ENCODE peak calls at places on chromosome 2, in nine cellular contexts. One of them, this sample, is unnamed.

GRCh38 chr2:160061533-160062282 is 707 bp downstream of the PLA2R1 start:
- DNase-seq in sigmoid colon: peak; percentile 69
- DNase-seq in tibial nerve: no peak
- DNase-seq in RWPE1: peak; percentile 16
- DNase-seq in transverse colon: no peak
- DNase-seq in mesothelial cell of epicardium: no peak
- DNase-seq in omental fat pad: no peak
- DNase-seq in Peyer's patch: peak; percentile 62
- DNase-seq in colonic mucosa: peak; percentile 28
- DNase-seq in this sample: no peak

GRCh38 chr2:176140130-176140519 is 10.6 kb downstream of the HOXD8 start:
- DNase-seq in sigmoid colon: peak; percentile 75
- DNase-seq in tibial nerve: no peak
- DNase-seq in RWPE1: no peak
- DNase-seq in transverse colon: no peak
- DNase-seq in mesothelial cell of epicardium: no peak
- DNase-seq in omental fat pad: no peak
- DNase-seq in Peyer's patch: no peak
- DNase-seq in colonic mucosa: no peak
- DNase-seq in this sample: no peak

GRCh38 chr2:21836261-21836660 is 712.5 kb downstream of the TDRD15 start:
- DNase-seq in sigmoid colon: no peak
- DNase-seq in tibial nerve: no peak
- DNase-seq in RWPE1: no peak
- DNase-seq in transverse colon: no peak
- DNase-seq in mesothelial cell of epicardium: no peak
- DNase-seq in omental fat pad: no peak
- DNase-seq in Peyer's patch: no peak
- DNase-seq in colonic mucosa: no peak
- DNase-seq in this sample: no peak

GRCh38 chr2:19559596-19560240 is 201.3 kb upstream of the OSR1 start:
- DNase-seq in sigmoid colon: no peak
- DNase-seq in tibial nerve: no peak
- DNase-seq in RWPE1: no peak
- DNase-seq in transverse colon: peak; percentile 32
- DNase-seq in mesothelial cell of epicardium: no peak
- DNase-seq in omental fat pad: no peak
- DNase-seq in Peyer's patch: no peak
- DNase-seq in colonic mucosa: peak; percentile 61
- DNase-seq in this sample: no peak

GRCh38 chr2:240619506-240620148 is 5.7 kb upstream of the GPR35 start:
- DNase-seq in sigmoid colon: peak; percentile 49
- DNase-seq in tibial nerve: no peak
- DNase-seq in RWPE1: no peak
- DNase-seq in transverse colon: no peak
- DNase-seq in mesothelial cell of epicardium: no peak
- DNase-seq in omental fat pad: no peak
- DNase-seq in Peyer's patch: peak; percentile 48
- DNase-seq in colonic mucosa: no peak
- DNase-seq in this sample: no peak

GRCh38 chr2:189408294-189408693 is 33.0 kb upstream of the WDR75 start:
- DNase-seq in sigmoid colon: no peak
- DNase-seq in tibial nerve: no peak
- DNase-seq in RWPE1: no peak
- DNase-seq in transverse colon: no peak
- DNase-seq in mesothelial cell of epicardium: no peak
- DNase-seq in omental fat pad: no peak
- DNase-seq in Peyer's patch: no peak
- DNase-seq in colonic mucosa: no peak
- DNase-seq in this sample: no peak

GRCh38 chr2:43123981-43124666 is 102.3 kb downstream of the ZFP36L2 start:
- DNase-seq in sigmoid colon: peak; percentile 50
- DNase-seq in tibial nerve: no peak
- DNase-seq in RWPE1: no peak
- DNase-seq in transverse colon: no peak
- DNase-seq in mesothelial cell of epicardium: no peak
- DNase-seq in omental fat pad: no peak
- DNase-seq in Peyer's patch: no peak
- DNase-seq in colonic mucosa: no peak
- DNase-seq in this sample: no peak

GRCh38 chr2:99735753-99736152 is 245.9 kb upstream of the REV1 start:
- DNase-seq in sigmoid colon: no peak
- DNase-seq in tibial nerve: no peak
- DNase-seq in RWPE1: no peak
- DNase-seq in transverse colon: no peak
- DNase-seq in mesothelial cell of epicardium: no peak
- DNase-seq in omental fat pad: no peak
- DNase-seq in Peyer's patch: no peak
- DNase-seq in colonic mucosa: no peak
- DNase-seq in this sample: no peak

DNA sequence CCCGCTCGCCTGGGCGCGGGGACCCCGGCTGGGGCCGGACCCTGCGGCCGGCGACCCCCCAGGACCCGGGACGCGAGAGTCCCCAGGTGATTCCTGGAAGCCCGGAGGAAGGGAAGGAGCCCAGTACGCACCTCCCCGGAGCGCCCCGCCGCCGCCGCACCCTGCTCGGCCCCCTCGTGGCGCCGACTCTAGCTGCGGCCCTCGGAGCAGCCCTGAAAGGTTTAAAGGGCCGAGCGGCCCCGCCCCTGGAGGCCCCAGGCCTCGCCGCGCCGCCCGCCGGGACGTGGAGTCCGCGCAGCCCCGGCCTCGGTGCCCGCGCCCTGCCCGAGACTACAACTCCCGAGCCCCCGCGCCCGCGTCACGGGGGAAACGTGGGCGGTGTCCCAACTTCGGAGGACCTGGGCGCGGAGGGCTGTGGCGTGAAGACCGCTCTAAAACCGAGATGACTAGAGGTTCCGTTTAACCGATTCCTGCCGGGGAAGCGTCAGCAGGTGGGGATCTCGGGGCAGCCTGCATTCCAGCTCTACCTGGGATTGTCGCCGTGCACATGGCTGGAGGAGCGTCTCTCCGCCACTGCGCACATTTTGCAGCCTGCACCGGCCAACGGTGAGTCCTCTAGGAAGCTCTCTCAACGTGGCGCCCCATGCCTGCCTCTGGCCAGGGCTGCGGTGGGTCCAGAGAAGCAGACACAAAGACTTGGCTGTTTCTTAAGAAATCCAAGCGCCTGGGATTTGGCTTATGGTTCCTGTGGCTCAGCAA is at the start of gene TMEM150A:
- DNase-seq in sigmoid colon: peak; percentile 97
- DNase-seq in tibial nerve: peak; percentile 91
- DNase-seq in RWPE1: peak; percentile 85
- DNase-seq in transverse colon: peak; percentile 95
- DNase-seq in mesothelial cell of epicardium: peak; percentile 83
- DNase-seq in omental fat pad: peak; percentile 78
- DNase-seq in Peyer's patch: peak; percentile 96
- DNase-seq in colonic mucosa: peak; percentile 92
- DNase-seq in this sample: peak; percentile 83
- TF ChIP-seq CTCF in sigmoid colon: peak; percentile 39
- TF ChIP-seq CTCF in tibial nerve: peak; percentile 85
- TF ChIP-seq CTCF in RWPE1: no peak
- TF ChIP-seq CTCF in transverse colon: no peak
- TF ChIP-seq CTCF in mesothelial cell of epicardium: no peak
- TF ChIP-seq CTCF in omental fat pad: no peak
- TF ChIP-seq CTCF in Peyer's patch: peak; percentile 59
- TF ChIP-seq CTCF in colonic mucosa: peak; percentile 26
- TF ChIP-seq CTCF in this sample: peak; percentile 48

DNA sequence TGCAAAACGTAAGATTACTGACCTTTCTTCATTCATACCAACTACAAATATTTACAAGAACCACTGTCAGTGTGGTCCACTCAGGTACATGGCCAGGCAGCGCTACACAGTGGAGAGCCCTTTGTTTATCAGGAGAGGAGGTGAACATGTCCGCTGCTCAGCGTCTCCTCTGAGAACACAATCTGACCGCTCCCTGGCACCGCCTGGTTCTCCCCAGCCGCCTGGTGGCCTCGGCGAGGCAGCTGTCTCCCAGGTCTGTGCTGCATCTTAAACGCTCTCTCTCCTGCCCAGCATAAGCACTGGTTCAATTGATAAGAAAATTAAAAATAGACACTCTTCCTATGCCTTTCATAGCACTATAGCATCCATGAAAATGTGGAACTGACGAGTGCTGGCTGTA is 146.8 kb upstream of the PXDN start:
- DNase-seq in sigmoid colon: no peak
- DNase-seq in tibial nerve: no peak
- DNase-seq in RWPE1: no peak
- DNase-seq in transverse colon: no peak
- DNase-seq in mesothelial cell of epicardium: no peak
- DNase-seq in omental fat pad: no peak
- DNase-seq in Peyer's patch: no peak
- DNase-seq in colonic mucosa: no peak
- DNase-seq in this sample: no peak
- TF ChIP-seq CTCF in sigmoid colon: no peak
- TF ChIP-seq CTCF in tibial nerve: no peak
- TF ChIP-seq CTCF in RWPE1: no peak
- TF ChIP-seq CTCF in transverse colon: no peak
- TF ChIP-seq CTCF in mesothelial cell of epicardium: no peak
- TF ChIP-seq CTCF in omental fat pad: no peak
- TF ChIP-seq CTCF in Peyer's patch: no peak
- TF ChIP-seq CTCF in colonic mucosa: no peak
- TF ChIP-seq CTCF in this sample: no peak

GRCh38 chr2:115083216-115083615 is 640.8 kb downstream of the DPP10 start:
- DNase-seq in sigmoid colon: no peak
- DNase-seq in tibial nerve: no peak
- DNase-seq in RWPE1: peak; percentile 16
- DNase-seq in transverse colon: no peak
- DNase-seq in mesothelial cell of epicardium: no peak
- DNase-seq in omental fat pad: no peak
- DNase-seq in Peyer's patch: no peak
- DNase-seq in colonic mucosa: no peak
- DNase-seq in this sample: no peak
- TF ChIP-seq CTCF in sigmoid colon: no peak
- TF ChIP-seq CTCF in tibial nerve: no peak
- TF ChIP-seq CTCF in RWPE1: no peak
- TF ChIP-seq CTCF in transverse colon: no peak
- TF ChIP-seq CTCF in mesothelial cell of epicardium: no peak
- TF ChIP-seq CTCF in omental fat pad: no peak
- TF ChIP-seq CTCF in Peyer's patch: no peak
- TF ChIP-seq CTCF in colonic mucosa: no peak
- TF ChIP-seq CTCF in this sample: peak; percentile 36

DNA sequence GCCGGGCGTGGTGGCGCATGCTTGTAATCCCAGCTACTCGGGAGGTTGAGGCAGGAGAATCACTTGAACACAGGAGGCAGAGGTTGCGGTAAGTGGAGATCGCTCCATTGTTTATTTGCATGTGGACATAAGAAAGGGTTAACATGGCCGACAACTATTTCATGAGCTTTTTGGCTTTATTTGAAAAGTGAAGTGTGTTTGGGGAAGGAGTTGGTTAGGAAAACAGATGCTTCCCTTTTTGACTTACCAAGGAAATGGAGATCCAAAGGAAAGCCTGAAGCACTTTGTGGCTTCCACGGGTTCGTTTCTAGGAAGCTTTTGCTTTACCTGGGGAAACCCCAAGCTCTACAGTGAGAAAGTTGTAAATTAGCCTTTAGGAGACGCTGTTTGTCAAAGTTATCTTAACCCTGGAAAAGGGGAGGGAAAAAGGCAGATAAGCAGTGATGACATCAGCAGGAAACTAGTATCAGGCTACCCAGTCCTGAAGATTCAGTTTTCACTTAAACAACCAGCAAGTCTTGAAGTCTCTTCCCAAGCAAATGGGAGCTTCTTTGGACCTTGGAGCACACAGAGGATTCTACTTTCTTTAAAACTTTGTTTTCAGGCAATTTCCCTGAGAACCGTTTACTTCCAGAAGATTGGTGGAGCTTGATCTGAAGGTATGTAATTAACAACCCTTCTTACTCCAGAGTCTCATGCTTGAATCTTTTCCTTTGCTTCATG is at the start of gene CASP10:
- DNase-seq in sigmoid colon: no peak
- DNase-seq in tibial nerve: no peak
- DNase-seq in RWPE1: peak; percentile 78
- DNase-seq in transverse colon: peak; percentile 41
- DNase-seq in mesothelial cell of epicardium: no peak
- DNase-seq in omental fat pad: no peak
- DNase-seq in Peyer's patch: no peak
- DNase-seq in colonic mucosa: peak; percentile 65
- DNase-seq in this sample: no peak
- TF ChIP-seq CTCF in sigmoid colon: no peak
- TF ChIP-seq CTCF in tibial nerve: no peak
- TF ChIP-seq CTCF in RWPE1: no peak
- TF ChIP-seq CTCF in transverse colon: peak; percentile 53
- TF ChIP-seq CTCF in mesothelial cell of epicardium: no peak
- TF ChIP-seq CTCF in omental fat pad: no peak
- TF ChIP-seq CTCF in Peyer's patch: peak; percentile 84
- TF ChIP-seq CTCF in colonic mucosa: peak; percentile 27
- TF ChIP-seq CTCF in this sample: no peak

GRCh38 chr2:125296742-125297141 is 1271.7 kb downstream of the CNTNAP5 start:
- DNase-seq in sigmoid colon: no peak
- DNase-seq in tibial nerve: no peak
- DNase-seq in RWPE1: no peak
- DNase-seq in transverse colon: no peak
- DNase-seq in mesothelial cell of epicardium: no peak
- DNase-seq in omental fat pad: no peak
- DNase-seq in Peyer's patch: no peak
- DNase-seq in colonic mucosa: no peak
- DNase-seq in this sample: no peak
- TF ChIP-seq CTCF in sigmoid colon: no peak
- TF ChIP-seq CTCF in tibial nerve: no peak
- TF ChIP-seq CTCF in RWPE1: no peak
- TF ChIP-seq CTCF in transverse colon: no peak
- TF ChIP-seq CTCF in mesothelial cell of epicardium: no peak
- TF ChIP-seq CTCF in omental fat pad: no peak
- TF ChIP-seq CTCF in Peyer's patch: no peak
- TF ChIP-seq CTCF in colonic mucosa: no peak
- TF ChIP-seq CTCF in this sample: peak; percentile 25

DNA sequence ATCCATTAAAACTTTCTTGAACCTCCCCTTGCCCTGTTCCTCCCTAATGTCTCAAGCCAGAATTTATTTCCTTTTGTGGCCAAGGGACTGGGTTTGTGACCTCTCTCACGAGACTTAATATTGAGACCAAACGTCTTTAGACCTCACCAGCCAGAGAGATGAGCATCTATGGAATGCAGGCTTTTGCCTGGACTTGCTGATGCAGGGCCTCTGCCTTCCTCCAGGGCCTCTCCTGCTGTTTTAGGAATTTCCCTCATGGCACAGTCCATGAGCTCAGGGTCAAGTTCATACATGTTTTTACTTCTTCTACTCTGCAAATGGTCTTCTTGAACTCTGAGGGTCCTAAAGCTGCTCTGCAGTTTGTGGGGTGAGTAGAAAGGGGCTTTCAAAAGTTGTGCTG is 22.3 kb downstream of the IL1B start:
- DNase-seq in sigmoid colon: no peak
- DNase-seq in tibial nerve: no peak
- DNase-seq in RWPE1: peak; percentile 95
- DNase-seq in transverse colon: no peak
- DNase-seq in mesothelial cell of epicardium: no peak
- DNase-seq in omental fat pad: no peak
- DNase-seq in Peyer's patch: no peak
- DNase-seq in colonic mucosa: no peak
- DNase-seq in this sample: no peak
- TF ChIP-seq CTCF in sigmoid colon: no peak
- TF ChIP-seq CTCF in tibial nerve: no peak
- TF ChIP-seq CTCF in RWPE1: no peak
- TF ChIP-seq CTCF in transverse colon: no peak
- TF ChIP-seq CTCF in mesothelial cell of epicardium: no peak
- TF ChIP-seq CTCF in omental fat pad: no peak
- TF ChIP-seq CTCF in Peyer's patch: no peak
- TF ChIP-seq CTCF in colonic mucosa: no peak
- TF ChIP-seq CTCF in this sample: peak; percentile 14